ENCODE peak calls at places on chromosome 21, in seven cellular contexts. H, O, Q, C, S, Y and U are unnamed samples.

GRCh38 chr21:31117046-31117916 is 79.0 kb upstream of the KRTAP19-8 start:
- DNase-seq in H (no peak), O (no peak), Y (no peak), Q (no peak), S (no peak), C (no peak), U (no peak)

GRCh38 chr21:23438081-23438480 is 2169.2 kb downstream of the MRPL39 start:
- DNase-seq in S (no peak), O (no peak), Q (no peak), H (no peak), C (no peak), Y (no peak), U (no peak)

GRCh38 chr21:44941567-44941966 is 1.7 kb downstream of the SLX9 start:
- DNase-seq in Y (no peak), Q (no peak), O (no peak), H (no peak), C (no peak), S (no peak), U (no peak)

GRCh38 chr21:44982558-44983244 is 42.9 kb downstream of the SLX9 start:
- DNase-seq in H (no peak), C (no peak), S (no peak), Q (peak), O (peak), Y (no peak), U (no peak)

GRCh38 chr21:33135925-33136324 is 66.0 kb downstream of the OLIG1 start:
- DNase-seq in O (no peak), H (no peak), Q (no peak), S (no peak), C (no peak), Y (no peak), U (no peak)

GRCh38 chr21:29205009-29205408 is 74.6 kb downstream of the MAP3K7CL start:
- DNase-seq in Q (no peak), O (no peak), Y (no peak), C (no peak), H (no peak), S (no peak), U (no peak)

GRCh38 chr21:35648512-35648911 is 411.8 kb downstream of the SETD4 start:
- DNase-seq in Q (no peak), H (no peak), C (peak), S (no peak), O (no peak), Y (no peak), U (no peak)

GRCh38 chr21:42208801-42209490 is 10.0 kb upstream of the ABCG1 start:
- DNase-seq in O (no peak), Y (no peak), Q (no peak), S (no peak), H (no peak), C (no peak), U (no peak)

GRCh38 chr21:37787456-37787855 is 128.8 kb downstream of the KCNJ6 start:
- DNase-seq in S (no peak), Y (no peak), Q (no peak), O (no peak), H (no peak), C (no peak), U (no peak)

GRCh38 chr21:20971296-20971921 is 26.8 kb upstream of the NCAM2 start:
- DNase-seq in Y (no peak), Q (peak), S (peak), H (no peak), C (peak), O (peak), U (peak)

GRCh38 chr21:41112740-41113692 is 54.9 kb upstream of the BACE2 start:
- DNase-seq in H (peak), C (no peak), Q (no peak), S (no peak), O (no peak), Y (no peak), U (peak)

GRCh38 chr21:42593815-42594157 is 59.6 kb upstream of the PDE9A start:
- DNase-seq in C (no peak), O (no peak), Y (no peak), H (no peak), Q (no peak), S (no peak), U (no peak)

GRCh38 chr21:14843991-14844390 is 220.8 kb downstream of the NRIP1 start:
- DNase-seq in S (no peak), H (no peak), Q (no peak), C (no peak), Y (no peak), O (no peak), U (no peak)

GRCh38 chr21:26389971-26390641 is 183.0 kb downstream of the CYYR1 start:
- DNase-seq in Y (no peak), S (no peak), O (no peak), H (no peak), Q (no peak), C (no peak), U (no peak)

GRCh38 chr21:34886554-34887385 is 162.3 kb downstream of the RUNX1 start:
- DNase-seq in Y (peak), H (peak), S (no peak), C (no peak), O (peak), Q (peak), U (no peak)

GRCh38 chr21:33314096-33314495 is 10.7 kb upstream of the IFNAR1 start:
- DNase-seq in H (no peak), S (no peak), Q (no peak), C (no peak), O (no peak), Y (no peak), U (no peak)

GRCh38 chr21:45511007-45511406 is 31.2 kb downstream of the SLC19A1 start:
- DNase-seq in H (no peak), O (no peak), Y (no peak), C (no peak), Q (peak), S (no peak), U (no peak)

GRCh38 chr21:38297193-38297592 is 40.4 kb downstream of the KCNJ15 start:
- DNase-seq in O (peak), S (no peak), H (no peak), Y (no peak), Q (no peak), C (no peak), U (no peak)

GRCh38 chr21:35664683-35665082 is 395.6 kb downstream of the SETD4 start:
- DNase-seq in C (no peak), H (no peak), O (no peak), S (no peak), Y (no peak), Q (no peak), U (no peak)

GRCh38 chr21:15617968-15618367 is 111.8 kb upstream of the USP25 start:
- DNase-seq in H (no peak), Y (no peak), O (peak), C (no peak), S (no peak), Q (no peak), U (no peak)

GRCh38 chr21:42685036-42685435 is 31.6 kb downstream of the PDE9A start:
- DNase-seq in S (no peak), C (no peak), Q (no peak), H (peak), Y (peak), O (no peak), U (no peak)

GRCh38 chr21:44437696-44438431 is 17.4 kb upstream of the LRRC3 start:
- DNase-seq in O (no peak), H (no peak), Q (peak), S (no peak), Y (peak), C (no peak), U (no peak)

GRCh38 chr21:41726970-41727783 is 39.7 kb downstream of the RIPK4 start:
- DNase-seq in C (no peak), Q (peak), O (no peak), H (no peak), S (no peak), Y (no peak), U (no peak)

GRCh38 chr21:45837936-45838335 is 143.6 kb upstream of the COL6A1 start:
- DNase-seq in C (no peak), O (no peak), S (no peak), Y (no peak), H (no peak), Q (no peak), U (no peak)

GRCh38 chr21:36756527-36756926 is 57.6 kb downstream of the SIM2 start:
- DNase-seq in C (no peak), H (no peak), Y (no peak), Q (no peak), S (no peak), O (no peak), U (peak)

GRCh38 chr21:31235671-31236450 is 108.2 kb downstream of the TIAM1 start:
- DNase-seq in Y (no peak), C (no peak), H (no peak), Q (no peak), O (no peak), S (no peak), U (no peak)

GRCh38 chr21:42862774-42863503 is 16.4 kb downstream of the WDR4 start:
- DNase-seq in O (no peak), Q (no peak), Y (no peak), C (no peak), H (no peak), S (no peak), U (no peak)

GRCh38 chr21:42356680-42357079 is 5.9 kb upstream of the TFF2 start:
- DNase-seq in S (no peak), Q (no peak), C (no peak), O (no peak), H (no peak), Y (no peak), U (no peak)

GRCh38 chr21:32207096-32207716 is 71.6 kb downstream of the MIS18A start:
- DNase-seq in S (no peak), C (peak), H (no peak), Q (no peak), Y (no peak), O (peak), U (no peak)

GRCh38 chr21:28089599-28090421 is 902.9 kb downstream of the LTN1 start:
- DNase-seq in Y (no peak), C (no peak), S (no peak), O (no peak), Q (no peak), H (no peak), U (no peak)

GRCh38 chr21:28025111-28025510 is 967.6 kb downstream of the LTN1 start:
- DNase-seq in O (no peak), Y (no peak), C (no peak), S (no peak), Q (no peak), H (no peak), U (no peak)

GRCh38 chr21:43957629-43958362 is 54.3 kb upstream of the TRAPPC10 start:
- DNase-seq in C (no peak), Y (no peak), Q (no peak), O (no peak), H (no peak), S (peak), U (no peak)

GRCh38 chr21:32335601-32336575 is 37.2 kb downstream of the MRAP start:
- DNase-seq in Q (no peak), O (no peak), C (no peak), Y (no peak), H (no peak), S (no peak), U (peak)

GRCh38 chr21:42060166-42060565 is 11.0 kb upstream of the UMODL1 start:
- DNase-seq in S (no peak), H (no peak), O (no peak), Q (no peak), Y (no peak), C (no peak), U (no peak)

GRCh38 chr21:31072486-31072885 is 34.2 kb upstream of the KRTAP19-8 start:
- DNase-seq in Q (no peak), Y (no peak), O (no peak), H (no peak), C (no peak), S (no peak), U (no peak)

GRCh38 chr21:28513450-28513849 is 479.2 kb downstream of the LTN1 start:
- DNase-seq in C (no peak), H (no peak), Q (no peak), Y (no peak), S (no peak), O (no peak), U (no peak)

GRCh38 chr21:34807881-34808568 is 139.2 kb downstream of the CLIC6 start:
- DNase-seq in Y (peak), C (no peak), H (no peak), S (no peak), O (peak), Q (peak), U (no peak)

GRCh38 chr21:36917487-36918158 is 48.8 kb downstream of the HLCS start:
- DNase-seq in O (peak), C (no peak), H (no peak), S (no peak), Y (no peak), Q (peak), U (no peak)

GRCh38 chr21:21238882-21239400 is 240.7 kb downstream of the NCAM2 start:
- DNase-seq in S (no peak), C (no peak), Q (no peak), H (no peak), Y (no peak), O (no peak), U (no peak)